ENCODE peak calls at places on chromosomes 2 and 18, in eight cellular contexts. One of them, this sample, is unnamed.

GRCh38 chr18:77709107-77709506 is 459.5 kb downstream of the GALR1 start:
- DNase-seq in astrocyte: no peak
- DNase-seq in GM23338: no peak
- DNase-seq in H9: no peak
- DNase-seq in GM23248: no peak
- DNase-seq in A549: no peak
- DNase-seq in PC-3: no peak
- DNase-seq in PC-9: no peak
- DNase-seq in this sample: no peak

GRCh38 chr2:23912054-23912453 is 14.9 kb downstream of the ATAD2B start:
- DNase-seq in astrocyte: peak; percentile 54
- DNase-seq in GM23338: no peak
- DNase-seq in H9: no peak
- DNase-seq in GM23248: peak; percentile 49
- DNase-seq in A549: no peak
- DNase-seq in PC-3: no peak
- DNase-seq in PC-9: no peak
- DNase-seq in this sample: no peak

GRCh38 chr2:238039151-238039550 is 21.6 kb upstream of the SCLY start:
- DNase-seq in astrocyte: no peak
- DNase-seq in GM23338: no peak
- DNase-seq in H9: no peak
- DNase-seq in GM23248: no peak
- DNase-seq in A549: no peak
- DNase-seq in PC-3: no peak
- DNase-seq in PC-9: no peak
- DNase-seq in this sample: no peak

GRCh38 chr2:19835818-19836281 is 65.9 kb downstream of the TTC32 start:
- DNase-seq in astrocyte: peak; percentile 68
- DNase-seq in GM23338: no peak
- DNase-seq in H9: no peak
- DNase-seq in GM23248: peak; percentile 29
- DNase-seq in A549: no peak
- DNase-seq in PC-3: no peak
- DNase-seq in PC-9: no peak
- DNase-seq in this sample: no peak

GRCh38 chr18:35197286-35197685 is 43.5 kb upstream of the ZNF397 start:
- DNase-seq in astrocyte: no peak
- DNase-seq in GM23338: no peak
- DNase-seq in H9: no peak
- DNase-seq in GM23248: no peak
- DNase-seq in A549: no peak
- DNase-seq in PC-3: no peak
- DNase-seq in PC-9: no peak
- DNase-seq in this sample: no peak

GRCh38 chr2:46338674-46339073 is 41.5 kb downstream of the EPAS1 start:
- DNase-seq in astrocyte: no peak
- DNase-seq in GM23338: no peak
- DNase-seq in H9: no peak
- DNase-seq in GM23248: no peak
- DNase-seq in A549: no peak
- DNase-seq in PC-3: no peak
- DNase-seq in PC-9: no peak
- DNase-seq in this sample: no peak

GRCh38 chr18:12423820-12424219 is 16.1 kb downstream of the PRELID3A start:
- DNase-seq in astrocyte: no peak
- DNase-seq in GM23338: no peak
- DNase-seq in H9: no peak
- DNase-seq in GM23248: no peak
- DNase-seq in A549: no peak
- DNase-seq in PC-3: peak; percentile 33
- DNase-seq in PC-9: no peak
- DNase-seq in this sample: no peak

GRCh38 chr2:64887565-64887964 is 101.6 kb upstream of the SLC1A4 start:
- DNase-seq in astrocyte: no peak
- DNase-seq in GM23338: no peak
- DNase-seq in H9: no peak
- DNase-seq in GM23248: no peak
- DNase-seq in A549: no peak
- DNase-seq in PC-3: no peak
- DNase-seq in PC-9: no peak
- DNase-seq in this sample: no peak

GRCh38 chr18:74682141-74682997 is 84.7 kb downstream of the ZNF407 start:
- DNase-seq in astrocyte: peak; percentile 26
- DNase-seq in GM23338: no peak
- DNase-seq in H9: no peak
- DNase-seq in GM23248: no peak
- DNase-seq in A549: no peak
- DNase-seq in PC-3: no peak
- DNase-seq in PC-9: no peak
- DNase-seq in this sample: no peak

GRCh38 chr2:242011991-242012764 is 142.6 kb downstream of the RTP5 start:
- DNase-seq in astrocyte: no peak
- DNase-seq in GM23338: no peak
- DNase-seq in H9: no peak
- DNase-seq in GM23248: no peak
- DNase-seq in A549: no peak
- DNase-seq in PC-3: no peak
- DNase-seq in PC-9: no peak
- DNase-seq in this sample: no peak

GRCh38 chr2:246489-247145 is 17.2 kb downstream of the SH3YL1 start:
- DNase-seq in astrocyte: peak; percentile 55
- DNase-seq in GM23338: peak; percentile 78
- DNase-seq in H9: no peak
- DNase-seq in GM23248: peak; percentile 75
- DNase-seq in A549: peak; percentile 71
- DNase-seq in PC-3: peak; percentile 79
- DNase-seq in PC-9: peak; percentile 25
- DNase-seq in this sample: peak; percentile 58

GRCh38 chr2:145273840-145274239 is 753.9 kb upstream of the ZEB2 start:
- DNase-seq in astrocyte: no peak
- DNase-seq in GM23338: no peak
- DNase-seq in H9: no peak
- DNase-seq in GM23248: peak; percentile 5
- DNase-seq in A549: no peak
- DNase-seq in PC-3: no peak
- DNase-seq in PC-9: no peak
- DNase-seq in this sample: no peak

GRCh38 chr18:35331367-35332087 is 12.7 kb downstream of the ZNF24 start:
- DNase-seq in astrocyte: no peak
- DNase-seq in GM23338: peak; percentile 34
- DNase-seq in H9: no peak
- DNase-seq in GM23248: no peak
- DNase-seq in A549: no peak
- DNase-seq in PC-3: no peak
- DNase-seq in PC-9: no peak
- DNase-seq in this sample: no peak

GRCh38 chr2:5616019-5616418 is 76.2 kb upstream of the SOX11 start:
- DNase-seq in astrocyte: no peak
- DNase-seq in GM23338: no peak
- DNase-seq in H9: no peak
- DNase-seq in GM23248: no peak
- DNase-seq in A549: no peak
- DNase-seq in PC-3: no peak
- DNase-seq in PC-9: no peak
- DNase-seq in this sample: no peak

GRCh38 chr2:151258121-151258520 is 3.5 kb downstream of the RBM43 start:
- DNase-seq in astrocyte: peak; percentile 86
- DNase-seq in GM23338: no peak
- DNase-seq in H9: no peak
- DNase-seq in GM23248: peak; percentile 77
- DNase-seq in A549: no peak
- DNase-seq in PC-3: no peak
- DNase-seq in PC-9: no peak
- DNase-seq in this sample: peak; percentile 87

GRCh38 chr2:10778724-10779115 is 33.9 kb downstream of the PDIA6 start:
- DNase-seq in astrocyte: no peak
- DNase-seq in GM23338: no peak
- DNase-seq in H9: no peak
- DNase-seq in GM23248: no peak
- DNase-seq in A549: no peak
- DNase-seq in PC-3: no peak
- DNase-seq in PC-9: no peak
- DNase-seq in this sample: peak; percentile 62
- H3K4me1 ChIP-seq in astrocyte: peaks cover 8% of the 10 kb centered on the region
- H3K4me1 ChIP-seq in GM23338: peaks cover 5% of the 10 kb centered on the region
- H3K4me1 ChIP-seq in H9: no peaks in the 10 kb centered on the region
- H3K4me1 ChIP-seq in GM23248: no peaks in the 10 kb centered on the region
- H3K4me1 ChIP-seq in A549: peaks cover 4% of the 10 kb centered on the region
- H3K4me1 ChIP-seq in PC-3: peaks cover 8% of the 10 kb centered on the region
- H3K4me1 ChIP-seq in PC-9: no peaks in the 10 kb centered on the region
- H3K4me1 ChIP-seq in this sample: no peaks in the 10 kb centered on the region

DNA sequence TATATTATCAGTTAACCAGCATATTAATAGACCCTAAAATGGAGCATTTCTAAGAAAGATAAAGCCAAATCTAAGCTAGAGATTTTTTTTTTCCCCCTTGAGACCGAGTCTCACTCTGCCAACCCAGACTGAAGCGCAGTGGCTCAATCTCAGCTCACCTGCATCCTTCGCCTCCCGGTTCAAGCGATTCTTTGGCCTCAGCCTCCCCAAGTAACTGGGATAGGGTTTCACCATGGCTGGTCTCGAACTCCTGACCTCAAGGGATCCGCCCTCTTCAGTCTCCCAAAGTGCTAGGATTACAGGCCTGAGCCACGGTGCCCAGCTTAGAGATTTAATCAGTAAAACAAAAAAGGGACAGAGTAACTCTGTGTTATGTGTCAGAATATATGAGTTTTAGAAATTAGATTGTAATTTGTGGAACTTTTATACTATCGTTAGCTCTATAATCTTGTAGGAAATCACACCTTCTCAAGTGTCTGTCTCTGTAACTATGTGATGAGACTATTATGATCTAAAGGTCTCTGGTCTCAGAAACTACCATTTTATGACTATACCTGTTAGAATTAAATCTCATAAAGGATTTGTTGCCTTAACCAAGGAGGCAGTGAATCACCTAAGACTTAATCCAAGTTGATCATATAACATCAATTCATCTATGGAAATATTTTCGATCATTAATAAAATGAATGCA is 34.0 kb downstream of the YWHAQ start:
- DNase-seq in astrocyte: no peak
- DNase-seq in GM23338: no peak
- DNase-seq in H9: no peak
- DNase-seq in GM23248: no peak
- DNase-seq in A549: no peak
- DNase-seq in PC-3: no peak
- DNase-seq in PC-9: no peak
- DNase-seq in this sample: no peak
- H3K4me2 ChIP-seq in astrocyte: no peak overlapping the region
- H3K4me2 ChIP-seq in GM23338: no peak overlapping the region
- H3K4me2 ChIP-seq in H9: no peak overlapping the region
- H3K4me2 ChIP-seq in GM23248: no peak overlapping the region
- H3K4me2 ChIP-seq in A549: peak overlapping the region; percentile 43
- H3K4me2 ChIP-seq in PC-3: no peak overlapping the region
- H3K4me2 ChIP-seq in PC-9: no peak overlapping the region
- H3K4me2 ChIP-seq in this sample: peak overlapping the region; percentile 12

GRCh38 chr2:54577944-54578667 is 122.0 kb downstream of the SPTBN1 start:
- DNase-seq in astrocyte: no peak
- DNase-seq in GM23338: no peak
- DNase-seq in H9: no peak
- DNase-seq in GM23248: no peak
- DNase-seq in A549: no peak
- DNase-seq in PC-3: no peak
- DNase-seq in PC-9: no peak
- DNase-seq in this sample: no peak
- H3K4me1 ChIP-seq in astrocyte: peaks cover 51% of the 10 kb centered on the region
- H3K4me1 ChIP-seq in GM23338: peaks cover 87% of the 10 kb centered on the region
- H3K4me1 ChIP-seq in H9: peaks cover 25% of the 10 kb centered on the region
- H3K4me1 ChIP-seq in GM23248: peaks cover 24% of the 10 kb centered on the region
- H3K4me1 ChIP-seq in A549: peaks cover 100% of the 10 kb centered on the region
- H3K4me1 ChIP-seq in PC-3: peaks cover 71% of the 10 kb centered on the region
- H3K4me1 ChIP-seq in PC-9: peaks cover 64% of the 10 kb centered on the region
- H3K4me1 ChIP-seq in this sample: peaks cover 52% of the 10 kb centered on the region

GRCh38 chr2:188181439-188181838 is 110.2 kb upstream of the GULP1 start:
- DNase-seq in astrocyte: no peak
- DNase-seq in GM23338: peak; percentile 53
- DNase-seq in H9: peak; percentile 37
- DNase-seq in GM23248: no peak
- DNase-seq in A549: no peak
- DNase-seq in PC-3: no peak
- DNase-seq in PC-9: no peak
- DNase-seq in this sample: no peak

GRCh38 chr2:188181884-188182283 is 109.8 kb upstream of the GULP1 start:
- DNase-seq in astrocyte: no peak
- DNase-seq in GM23338: peak; percentile 38
- DNase-seq in H9: no peak
- DNase-seq in GM23248: no peak
- DNase-seq in A549: no peak
- DNase-seq in PC-3: no peak
- DNase-seq in PC-9: no peak
- DNase-seq in this sample: no peak

GRCh38 chr2:188176626-188177025 is 115.0 kb upstream of the GULP1 start:
- DNase-seq in astrocyte: no peak
- DNase-seq in GM23338: no peak
- DNase-seq in H9: no peak
- DNase-seq in GM23248: peak; percentile 31
- DNase-seq in A549: no peak
- DNase-seq in PC-3: no peak
- DNase-seq in PC-9: no peak
- DNase-seq in this sample: no peak

DNA sequence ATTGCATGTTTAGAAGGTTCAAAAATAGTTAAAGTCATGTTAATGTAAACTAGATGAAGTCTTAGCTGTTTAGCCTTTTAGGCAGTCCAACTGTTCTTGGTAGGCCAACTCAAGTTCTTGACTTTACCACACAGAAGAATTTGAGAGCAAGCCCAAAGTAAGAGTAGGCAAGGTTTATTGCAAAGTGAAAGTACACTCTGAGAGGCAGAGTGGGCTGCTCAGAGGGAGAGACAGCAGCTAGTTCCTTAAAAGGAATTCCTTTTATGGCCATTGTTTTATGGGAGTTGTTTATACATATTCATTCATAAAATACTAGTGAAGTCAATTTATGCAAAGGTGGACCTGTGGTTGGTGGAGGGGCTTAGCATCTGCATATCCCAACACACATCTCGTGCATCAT is 110.6 kb upstream of the GULP1 start:
- DNase-seq in astrocyte: no peak
- DNase-seq in GM23338: no peak
- DNase-seq in H9: no peak
- DNase-seq in GM23248: no peak
- DNase-seq in A549: no peak
- DNase-seq in PC-3: no peak
- DNase-seq in PC-9: no peak
- DNase-seq in this sample: no peak
- H3K4me2 ChIP-seq in astrocyte: no peak overlapping the region
- H3K4me2 ChIP-seq in GM23338: peak overlapping the region; percentile 18
- H3K4me2 ChIP-seq in H9: no peak overlapping the region
- H3K4me2 ChIP-seq in GM23248: no peak overlapping the region
- H3K4me2 ChIP-seq in A549: no peak overlapping the region
- H3K4me2 ChIP-seq in PC-3: no peak overlapping the region
- H3K4me2 ChIP-seq in PC-9: peak overlapping the region; percentile 13
- H3K4me2 ChIP-seq in this sample: peak overlapping the region; percentile 69

GRCh38 chr2:55865095-55865835 is 58.3 kb downstream of the EFEMP1 start:
- DNase-seq in astrocyte: peak; percentile 71
- DNase-seq in GM23338: no peak
- DNase-seq in H9: no peak
- DNase-seq in GM23248: peak; percentile 29
- DNase-seq in A549: peak; percentile 41
- DNase-seq in PC-3: peak; percentile 59
- DNase-seq in PC-9: no peak
- DNase-seq in this sample: no peak
- H3K4me1 ChIP-seq in astrocyte: peaks cover 25% of the 10 kb centered on the region
- H3K4me1 ChIP-seq in GM23338: no peaks in the 10 kb centered on the region
- H3K4me1 ChIP-seq in H9: no peaks in the 10 kb centered on the region
- H3K4me1 ChIP-seq in GM23248: peaks cover 67% of the 10 kb centered on the region
- H3K4me1 ChIP-seq in A549: peaks cover 38% of the 10 kb centered on the region
- H3K4me1 ChIP-seq in PC-3: peaks cover 25% of the 10 kb centered on the region
- H3K4me1 ChIP-seq in PC-9: peaks cover 23% of the 10 kb centered on the region
- H3K4me1 ChIP-seq in this sample: peaks cover 59% of the 10 kb centered on the region

This sample was measured in osteoblast.